ENCODE peak calls at places on chromosomes 13 and 19, in four cellular contexts. One of them, this sample, is unnamed.

GRCh38 chr19:11338164-11338563 is 1.3 kb downstream of the RAB3D start:
- DNase-seq in IMR-90: no peak
- DNase-seq in H9: no peak
- DNase-seq in H1: no peak
- DNase-seq in this sample: no peak

GRCh38 chr13:68872338-68872737 is 1235.3 kb upstream of the ATXN8OS start:
- DNase-seq in H9: no peak
- DNase-seq in H1: no peak
- DNase-seq in IMR-90: no peak
- DNase-seq in this sample: no peak

GRCh38 chr13:25177012-25177411 is 4.9 kb upstream of the AMER2 start:
- DNase-seq in IMR-90: no peak
- DNase-seq in H9: no peak
- DNase-seq in H1: no peak
- DNase-seq in this sample: no peak

GRCh38 chr13:111187879-111188643 is 73.0 kb downstream of the ARHGEF7 start:
- DNase-seq in H1: no peak
- DNase-seq in IMR-90: peak; percentile 67
- DNase-seq in H9: no peak
- DNase-seq in this sample: peak; percentile 48

GRCh38 chr13:33233547-33233946 is 52.0 kb downstream of the STARD13 start:
- DNase-seq in H9: no peak
- DNase-seq in H1: no peak
- DNase-seq in IMR-90: no peak
- DNase-seq in this sample: no peak

GRCh38 chr13:101454767-101455166 is 2.3 kb downstream of the ITGBL1 start:
- DNase-seq in H1: no peak
- DNase-seq in H9: no peak
- DNase-seq in IMR-90: peak; percentile 33
- DNase-seq in this sample: no peak

GRCh38 chr19:1427221-1427620 is 11.0 kb upstream of the RPS15 start:
- DNase-seq in H9: no peak
- DNase-seq in IMR-90: no peak
- DNase-seq in H1: no peak
- DNase-seq in this sample: no peak

GRCh38 chr13:92989301-92989700 is 237.3 kb upstream of the GPC6 start:
- DNase-seq in IMR-90: no peak
- DNase-seq in H1: no peak
- DNase-seq in H9: no peak
- DNase-seq in this sample: peak; percentile 30

GRCh38 chr13:48859168-48860105 is 116.3 kb upstream of the FNDC3A start:
- DNase-seq in H1: no peak
- DNase-seq in H9: peak; percentile 49
- DNase-seq in IMR-90: no peak
- DNase-seq in this sample: peak; percentile 85

GRCh38 chr13:96141032-96141431 is 51.1 kb downstream of the HS6ST3 start:
- DNase-seq in IMR-90: peak; percentile 2
- DNase-seq in H1: no peak
- DNase-seq in H9: no peak
- DNase-seq in this sample: peak; percentile 40

GRCh38 chr13:47661076-47661475 is 340.0 kb downstream of the SUCLA2 start:
- DNase-seq in H9: no peak
- DNase-seq in IMR-90: peak; percentile 85
- DNase-seq in H1: no peak
- DNase-seq in this sample: no peak

GRCh38 chr19:29680447-29680846 is 15.2 kb downstream of the PLEKHF1 start:
- DNase-seq in H9: no peak
- DNase-seq in IMR-90: no peak
- DNase-seq in H1: no peak
- DNase-seq in this sample: no peak

GRCh38 chr13:100875392-100876043 is 200.9 kb upstream of the TMTC4 start:
- DNase-seq in H1: no peak
- DNase-seq in H9: no peak
- DNase-seq in IMR-90: peak; percentile 96
- DNase-seq in this sample: no peak

GRCh38 chr13:76939215-76939614 is 9.1 kb upstream of the ACOD1 start:
- DNase-seq in H9: no peak
- DNase-seq in IMR-90: peak; percentile 41
- DNase-seq in H1: no peak
- DNase-seq in this sample: no peak

GRCh38 chr13:40060318-40061007 is 405.0 kb downstream of the COG6 start:
- DNase-seq in H9: no peak
- DNase-seq in IMR-90: no peak
- DNase-seq in H1: no peak
- DNase-seq in this sample: no peak

GRCh38 chr19:56554272-56554869 is 12.9 kb upstream of the ZNF470 start:
- DNase-seq in H9: no peak
- DNase-seq in IMR-90: no peak
- DNase-seq in H1: no peak
- DNase-seq in this sample: peak; percentile 22

GRCh38 chr19:33988601-33989000 is 183.7 kb upstream of the LSM14A start:
- DNase-seq in IMR-90: peak; percentile 1
- DNase-seq in H9: no peak
- DNase-seq in H1: no peak
- DNase-seq in this sample: peak; percentile 74

GRCh38 chr13:74306496-74306895 is 172.3 kb upstream of the KLF12 start:
- DNase-seq in IMR-90: peak; percentile 45
- DNase-seq in H1: no peak
- DNase-seq in H9: no peak
- DNase-seq in this sample: peak; percentile 85

GRCh38 chr19:18373892-18374629 is 11.9 kb upstream of the GDF15 start:
- DNase-seq in H1: peak; percentile 81
- DNase-seq in H9: peak; percentile 99
- DNase-seq in IMR-90: peak; percentile 99
- DNase-seq in this sample: peak; percentile 99

GRCh38 chr13:109667754-109668360 is 118.5 kb downstream of the IRS2 start:
- DNase-seq in H1: no peak
- DNase-seq in IMR-90: no peak
- DNase-seq in H9: no peak
- DNase-seq in this sample: peak; percentile 31

GRCh38 chr13:110006304-110006703 is 219.9 kb upstream of the IRS2 start:
- DNase-seq in IMR-90: peak; percentile 32
- DNase-seq in H9: no peak
- DNase-seq in H1: no peak
- DNase-seq in this sample: no peak

GRCh38 chr13:97125051-97125809 is 96.9 kb upstream of the MBNL2 start:
- DNase-seq in H1: no peak
- DNase-seq in H9: no peak
- DNase-seq in IMR-90: peak; percentile 74
- DNase-seq in this sample: peak; percentile 60

GRCh38 chr19:1161716-1162115 is 12.4 kb downstream of the SBNO2 start:
- DNase-seq in H1: no peak
- DNase-seq in IMR-90: peak; percentile 32
- DNase-seq in H9: no peak
- DNase-seq in this sample: no peak

GRCh38 chr13:24148414-24149305 is 11.9 kb upstream of the SPATA13 start:
- DNase-seq in IMR-90: peak; percentile 99
- DNase-seq in H9: peak; percentile 83
- DNase-seq in H1: peak; percentile 56
- DNase-seq in this sample: peak; percentile 99

GRCh38 chr13:44153536-44153935 is 220.1 kb upstream of the SERP2 start:
- DNase-seq in H1: no peak
- DNase-seq in H9: no peak
- DNase-seq in IMR-90: no peak
- DNase-seq in this sample: no peak

GRCh38 chr13:48231080-48231479 is 1.9 kb upstream of the ITM2B start:
- DNase-seq in IMR-90: no peak
- DNase-seq in H9: no peak
- DNase-seq in H1: no peak
- DNase-seq in this sample: no peak

DNA sequence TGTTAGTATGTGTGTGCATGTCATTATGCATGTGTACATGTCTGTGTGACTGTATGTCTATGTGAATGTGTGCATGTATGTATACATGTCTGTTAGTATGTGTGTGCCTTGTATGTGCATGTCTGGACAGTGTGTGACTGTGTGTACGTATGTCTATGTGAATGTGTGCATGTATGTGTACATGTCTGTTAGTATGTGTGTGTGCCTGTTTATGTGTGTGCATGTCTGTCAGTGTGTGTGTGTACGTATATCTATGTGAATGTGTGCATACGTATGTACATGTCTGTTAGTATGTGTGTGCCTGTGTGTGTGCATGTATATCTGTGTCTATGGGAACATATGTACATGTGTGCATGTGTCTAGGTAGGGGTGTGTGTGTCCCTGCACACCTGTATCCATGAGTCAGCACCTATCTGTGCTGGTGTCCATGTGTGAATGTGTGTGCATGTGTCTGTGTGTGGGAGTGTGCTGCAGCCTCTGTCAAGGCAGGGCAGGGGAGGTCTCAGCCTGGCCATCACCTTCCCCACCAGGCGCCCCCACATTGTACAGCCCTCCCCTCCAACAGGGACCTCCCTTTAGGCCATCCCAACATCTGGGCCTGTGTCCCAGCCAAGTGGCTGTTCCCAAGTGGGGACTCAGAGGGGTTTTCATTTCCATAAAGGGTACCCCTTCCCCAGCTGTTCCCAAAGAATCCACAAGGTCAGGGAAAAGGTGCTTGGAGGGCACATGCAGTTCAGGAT is 4.4 kb downstream of the GAS6 start:
- DNase-seq in H9: peak; percentile 19
- DNase-seq in IMR-90: no peak
- DNase-seq in H1: no peak
- DNase-seq in this sample: no peak
- H3K4ac ChIP-seq in H9: no peak overlapping the region
- H3K4ac ChIP-seq in IMR-90: peak overlapping the region; percentile 89
- H3K4ac ChIP-seq in H1: peak overlapping the region; percentile 99
- H3K4ac ChIP-seq in this sample: peak overlapping the region; percentile 74

GRCh38 chr19:7505682-7506384 is 10.1 kb upstream of the ZNF358 start:
- DNase-seq in H9: no peak
- DNase-seq in H1: no peak
- DNase-seq in IMR-90: no peak
- DNase-seq in this sample: peak; percentile 37
- H3K27me3 ChIP-seq in H9: peaks cover 3% of the 10 kb centered on the region
- H3K27me3 ChIP-seq in H1: no peaks in the 10 kb centered on the region
- H3K27me3 ChIP-seq in IMR-90: peaks cover 18% of the 10 kb centered on the region
- H3K27me3 ChIP-seq in this sample: no peaks in the 10 kb centered on the region

DNA sequence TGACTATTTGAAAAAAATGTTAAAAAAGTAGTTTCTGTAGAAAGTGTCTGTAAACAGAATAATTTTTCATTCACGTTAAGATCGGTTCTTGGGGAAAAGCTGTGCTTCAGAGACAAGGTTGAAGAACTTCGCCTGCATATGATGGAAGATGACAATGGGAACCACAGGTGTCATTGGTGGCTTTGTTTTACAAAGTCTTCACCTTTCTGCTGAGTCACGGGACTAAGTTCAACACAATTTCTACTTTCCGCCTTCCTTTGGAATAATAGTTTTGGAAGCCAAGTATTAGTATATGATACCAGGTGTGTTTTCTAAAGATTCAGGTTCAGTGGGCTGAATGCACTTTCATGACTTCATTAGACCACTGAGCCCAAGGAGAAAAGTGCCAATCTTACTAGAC is 155.6 kb upstream of the RNF113B start:
- DNase-seq in IMR-90: no peak
- DNase-seq in H1: no peak
- DNase-seq in H9: no peak
- DNase-seq in this sample: no peak
- H3K56ac ChIP-seq in IMR-90: no peak overlapping the region
- H3K56ac ChIP-seq in H1: no peak overlapping the region
- H3K56ac ChIP-seq in H9: no peak overlapping the region
- H3K56ac ChIP-seq in this sample: no peak overlapping the region

GRCh38 chr19:39147480-39147879 is 21.9 kb downstream of the PAK4 start:
- DNase-seq in IMR-90: no peak
- DNase-seq in H9: no peak
- DNase-seq in H1: no peak
- DNase-seq in this sample: no peak

GRCh38 chr19:39145180-39145953 is 19.8 kb downstream of the PAK4 start:
- DNase-seq in H9: no peak
- DNase-seq in H1: no peak
- DNase-seq in IMR-90: no peak
- DNase-seq in this sample: no peak

GRCh38 chr19:39144487-39145071 is 19.0 kb downstream of the PAK4 start:
- DNase-seq in H1: no peak
- DNase-seq in IMR-90: peak; percentile 22
- DNase-seq in H9: no peak
- DNase-seq in this sample: peak; percentile 53

GRCh38 chr19:39146686-39147450 is 21.3 kb downstream of the PAK4 start:
- DNase-seq in H1: no peak
- DNase-seq in H9: no peak
- DNase-seq in IMR-90: no peak
- DNase-seq in this sample: no peak

DNA sequence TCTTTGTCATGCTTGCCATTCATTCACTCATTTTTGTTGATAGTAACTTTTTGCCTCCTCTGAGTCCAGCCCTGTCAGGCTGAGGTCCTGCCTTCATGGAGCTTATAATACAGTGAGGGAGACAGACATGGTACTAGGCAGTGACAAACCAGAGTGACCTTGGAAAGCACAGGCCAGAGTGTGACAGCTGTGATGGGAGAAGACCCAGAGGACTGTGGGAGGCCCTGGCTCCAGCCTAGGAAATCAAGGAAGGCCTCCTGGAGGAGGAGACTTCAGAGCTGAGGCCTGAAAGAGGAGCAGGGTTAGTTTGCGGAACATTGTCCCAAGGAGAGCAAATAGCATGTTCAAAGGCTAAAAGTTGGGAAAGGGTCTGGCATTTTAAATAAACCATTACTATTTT is 20.5 kb downstream of the PAK4 start:
- DNase-seq in H9: no peak
- DNase-seq in IMR-90: no peak
- DNase-seq in H1: no peak
- DNase-seq in this sample: no peak
- H3K4ac ChIP-seq in H9: no peak overlapping the region
- H3K4ac ChIP-seq in IMR-90: no peak overlapping the region
- H3K4ac ChIP-seq in H1: no peak overlapping the region
- H3K4ac ChIP-seq in this sample: no peak overlapping the region